ENCODE peak calls at places on chromosomes 7 and 10, in eight cellular contexts. R, Y, U, T, H, K, F and W are unnamed samples.

GRCh38 chr10:84270708-84271107 is 25.9 kb downstream of the RGR start:
- DNase-seq in R (no peak), Y (no peak), U (no peak), T (no peak), H (no peak), K (peak; percentile 64), F (no peak), W (no peak)

GRCh38 chr10:27285093-27285492 is 44.5 kb upstream of the ACBD5 start:
- DNase-seq in R (no peak), Y (no peak), U (no peak), T (no peak), H (peak; percentile 9), K (no peak), F (no peak), W (no peak)

GRCh38 chr7:149884016-149884415 is 10.2 kb downstream of the ATP6V0E2 start:
- DNase-seq in R (no peak), Y (no peak), U (no peak), T (peak; percentile 1), H (no peak), K (no peak), F (no peak), W (no peak)

GRCh38 chr10:131853610-131853964 is 47.2 kb upstream of the PPP2R2D start:
- DNase-seq in R (no peak), Y (no peak), U (no peak), T (no peak), H (no peak), K (no peak), F (no peak), W (no peak)

GRCh38 chr10:47278152-47278473 is 21.9 kb upstream of the GDF10 start:
- DNase-seq in R (no peak), Y (no peak), U (no peak), T (no peak), H (no peak), K (no peak), F (no peak), W (no peak)

GRCh38 chr10:132987671-132988571 is 45.6 kb upstream of the CFAP46 start:
- DNase-seq in R (no peak), Y (no peak), U (peak; percentile 74), T (no peak), H (no peak), K (peak; percentile 64), F (no peak), W (peak; percentile 47)

GRCh38 chr10:71761105-71761511 is 12.2 kb downstream of the VSIR start:
- DNase-seq in R (peak; percentile 64), Y (no peak), U (no peak), T (no peak), H (peak; percentile 82), K (no peak), F (no peak), W (no peak)

GRCh38 chr10:132616170-132616994 is 78.8 kb downstream of the INPP5A start:
- DNase-seq in R (peak; percentile 21), Y (no peak), U (no peak), T (no peak), H (no peak), K (no peak), F (no peak), W (no peak)

GRCh38 chr7:94295805-94296204 is 98.9 kb upstream of the COL1A2 start:
- DNase-seq in R (no peak), Y (no peak), U (no peak), T (no peak), H (peak; percentile 30), K (no peak), F (no peak), W (no peak)

GRCh38 chr7:131829911-131830310 is 273.5 kb upstream of the PODXL start:
- DNase-seq in R (no peak), Y (no peak), U (no peak), T (no peak), H (no peak), K (no peak), F (no peak), W (no peak)

GRCh38 chr7:132130497-132130896 is 445.8 kb downstream of the PLXNA4 start:
- DNase-seq in R (no peak), Y (no peak), U (no peak), T (no peak), H (peak; percentile 67), K (no peak), F (no peak), W (no peak)

GRCh38 chr7:78379148-78379547 is 580.6 kb downstream of the PHTF2 start:
- DNase-seq in R (no peak), Y (no peak), U (no peak), T (no peak), H (no peak), K (no peak), F (no peak), W (no peak)

GRCh38 chr7:150703209-150703608 is 13.2 kb upstream of the GIMAP1 start:
- DNase-seq in R (no peak), Y (no peak), U (no peak), T (no peak), H (no peak), K (no peak), F (no peak), W (no peak)

GRCh38 chr7:80721880-80722595 is 83.6 kb downstream of the CD36 start:
- DNase-seq in R (no peak), Y (no peak), U (peak; percentile 16), T (no peak), H (peak; percentile 76), K (no peak), F (no peak), W (no peak)

GRCh38 chr7:27121656-27122055 is 8.9 kb downstream of the HOXA4 start:
- DNase-seq in R (no peak), Y (no peak), U (no peak), T (no peak), H (no peak), K (no peak), F (no peak), W (no peak)

GRCh38 chr10:116272497-116273221 is at the start of gene GFRA1:
- DNase-seq in R (no peak), Y (no peak), U (no peak), T (peak; percentile 58), H (no peak), K (no peak), F (peak; percentile 24), W (no peak)